ENCODE peak calls at places on chromosome 13, in ten cellular contexts. G is RPMI7951; J is activated CD4-positive, CD25-positive, alpha-beta regulatory T cell; U is BJ; Z is naive thymus-derived CD8-positive, alpha-beta T cell; V is foreskin fibroblast; R is NCI-H510A treated with DMSO at 0.1 percent for 48 hours; H is NCI-H774; C is ovary; I is stimulated activated CD8-positive, alpha-beta memory T cell treated with anti-CD3 and anti-CD28 coated beads, Interleukin-4, amount 100 ng/mL, for 24 hours. K is an unnamed sample.

GRCh38 chr13:46541210-46541609 is 11.8 kb upstream of the LRCH1 start:
- DNase-seq in G (no peak), J (no peak), U (no peak), Z (no peak), V (no peak), R (no peak), H (no peak), C (no peak), I (no peak), K (no peak)

GRCh38 chr13:39106216-39106995 is 68.2 kb downstream of the NHLRC3 start:
- DNase-seq in G (no peak), J (no peak), U (no peak), Z (no peak), V (no peak), R (peak), H (peak), C (no peak), I (no peak), K (no peak)

GRCh38 chr13:54633461-54633860 is 1604.8 kb downstream of the OLFM4 start:
- DNase-seq in G (no peak), J (no peak), U (no peak), Z (no peak), V (no peak), R (no peak), H (no peak), C (no peak), I (no peak), K (no peak)

GRCh38 chr13:46492946-46493345 is 60.0 kb upstream of the LRCH1 start:
- DNase-seq in G (peak), J (no peak), U (no peak), Z (no peak), V (peak), R (peak), H (no peak), C (no peak), I (no peak), K (no peak)

GRCh38 chr13:21344662-21345176 is 114.4 kb downstream of the ZDHHC20 start:
- DNase-seq in G (no peak), J (no peak), U (no peak), Z (peak), V (no peak), R (no peak), H (no peak), C (no peak), I (no peak), K (no peak)

GRCh38 chr13:108000998-108001397 is 214.3 kb downstream of the LIG4 start:
- DNase-seq in G (no peak), J (no peak), U (no peak), Z (no peak), V (no peak), R (no peak), H (no peak), C (no peak), I (no peak), K (no peak)

GRCh38 chr13:51562011-51562671 is 22.1 kb upstream of the WDFY2 start:
- DNase-seq in G (no peak), J (no peak), U (no peak), Z (no peak), V (no peak), R (no peak), H (no peak), C (no peak), I (no peak), K (no peak)

GRCh38 chr13:19117913-19118739 is 63.5 kb downstream of the TUBA3C start:
- DNase-seq in G (no peak), J (no peak), U (no peak), Z (no peak), V (no peak), R (no peak), H (peak), C (no peak), I (no peak), K (no peak)

GRCh38 chr13:112442483-112443090 is 66.4 kb downstream of the SPACA7 start:
- DNase-seq in G (no peak), J (no peak), U (no peak), Z (no peak), V (no peak), R (no peak), H (no peak), C (no peak), I (no peak), K (no peak)

GRCh38 chr13:98374750-98375149 is 197.7 kb upstream of the RNF113B start:
- DNase-seq in G (no peak), J (no peak), U (no peak), Z (no peak), V (no peak), R (no peak), H (no peak), C (no peak), I (no peak), K (no peak)

GRCh38 chr13:71674776-71675352 is 192.1 kb downstream of the DACH1 start:
- DNase-seq in G (no peak), J (no peak), U (no peak), Z (no peak), V (no peak), R (no peak), H (no peak), C (no peak), I (no peak), K (no peak)

GRCh38 chr13:40069173-40070044 is 413.9 kb downstream of the COG6 start:
- DNase-seq in G (peak), J (peak), U (no peak), Z (peak), V (peak), R (peak), H (no peak), C (peak), I (peak), K (peak)

GRCh38 chr13:34967851-34968562 is 25.9 kb downstream of the NBEA start:
- DNase-seq in G (peak), J (no peak), U (no peak), Z (no peak), V (no peak), R (peak), H (peak), C (no peak), I (no peak), K (no peak)

GRCh38 chr13:108213946-108214345 is 1.4 kb downstream of the LIG4 start:
- DNase-seq in G (no peak), J (no peak), U (no peak), Z (no peak), V (no peak), R (peak), H (peak), C (no peak), I (no peak), K (no peak)